ENCODE peak calls at places on chromosomes 3 and 15, in nine cellular contexts. Y is astrocyte of the spinal cord, K is NCI-H524, T is NCI-H2081, A is right atrium auricular region, V is mucosa of descending colon, H is T-cell, R is pons, W is NCI-H1048. P is an unnamed sample.

GRCh38 chr3:46492890-46493547 is 4.8 kb upstream of the RTP3 start:
- DNase-seq in R (no peak), T (no peak), A (peak), V (no peak), H (no peak), W (no peak), K (no peak), Y (no peak), P (no peak)

GRCh38 chr3:61353353-61353752 is 102.1 kb upstream of the FHIT start:
- DNase-seq in T (no peak), V (no peak), W (no peak), A (no peak), K (no peak), R (peak), H (no peak), Y (no peak), P (no peak)

GRCh38 chr3:174247671-174248070 is 611.5 kb upstream of the NAALADL2 start:
- DNase-seq in K (no peak), H (no peak), A (no peak), T (no peak), Y (no peak), V (no peak), R (no peak), W (no peak), P (no peak)

GRCh38 chr3:58665410-58665809 is 1.2 kb downstream of the FAM3D start:
- DNase-seq in V (no peak), A (no peak), W (no peak), R (no peak), K (no peak), T (no peak), H (no peak), Y (no peak), P (no peak)

GRCh38 chr3:130850044-130850797 is 43.7 kb upstream of the ATP2C1 start:
- DNase-seq in Y (peak), H (peak), T (peak), V (no peak), R (peak), A (no peak), W (no peak), K (no peak), P (peak)

GRCh38 chr3:122572940-122573412 is 4.5 kb upstream of the PARP15 start:
- DNase-seq in R (no peak), K (no peak), A (no peak), Y (peak), W (no peak), H (no peak), T (no peak), V (peak), P (peak)

GRCh38 chr15:65653341-65653740 is 31.6 kb downstream of the SLC24A1 start:
- DNase-seq in T (no peak), A (no peak), W (no peak), Y (peak), R (no peak), K (no peak), V (no peak), H (no peak), P (no peak)

GRCh38 chr3:184428561-184429175 is 48.8 kb downstream of the CHRD start:
- DNase-seq in K (no peak), Y (peak), V (no peak), H (no peak), W (no peak), T (peak), A (no peak), R (peak), P (peak)

GRCh38 chr3:33658971-33659848 is 58.8 kb downstream of the CLASP2 start:
- DNase-seq in K (peak), Y (peak), W (peak), A (peak), H (peak), T (peak), V (peak), R (peak), P (peak)

GRCh38 chr3:193829781-193830180 is 236.8 kb downstream of the OPA1 start:
- DNase-seq in Y (peak), A (no peak), K (no peak), V (no peak), H (no peak), T (no peak), R (no peak), W (no peak), P (peak)